ENCODE peak calls at places on chromosomes 12 and 14, in five cellular contexts. X is ascending aorta, V is mucosa of descending colon, K is DND-41, L is IMR-90. N is an unnamed sample.

GRCh38 chr12:94418517-94418916 is 41.1 kb downstream of the CEP83 start:
- DNase-seq in X (no peak), V (no peak), L (no peak), K (no peak), N (no peak)

GRCh38 chr14:73753887-73754880 is 40.0 kb upstream of the PNMA1 start:
- DNase-seq in L (no peak), V (peak; percentile 67), K (no peak), X (no peak), N (no peak)

GRCh38 chr12:49367381-49368239 is at the start of gene SPATS2:
- DNase-seq in L (no peak), K (no peak), X (no peak), V (no peak), N (no peak)

GRCh38 chr12:12081836-12082497 is 11.2 kb downstream of the BCL2L14 start:
- DNase-seq in X (no peak), L (peak; percentile 55), V (peak; percentile 83), K (no peak), N (no peak)

GRCh38 chr12:132108211-132108832 is 35.8 kb downstream of the DDX51 start:
- DNase-seq in X (no peak), K (no peak), L (no peak), V (no peak), N (no peak)

GRCh38 chr12:18703326-18703725 is 34.5 kb downstream of the PLCZ1 start:
- DNase-seq in X (no peak), K (no peak), L (no peak), V (no peak), N (no peak)

GRCh38 chr12:106227641-106228319 is 20.0 kb downstream of the CKAP4 start:
- DNase-seq in V (peak; percentile 41), X (no peak), K (no peak), L (no peak), N (peak; percentile 82)

GRCh38 chr14:75183225-75183624 is 6.8 kb upstream of the TMED10 start:
- DNase-seq in L (no peak), K (no peak), X (no peak), V (no peak), N (no peak)

GRCh38 chr12:254039-254438 is 8.6 kb downstream of the SLC6A13 start:
- DNase-seq in X (no peak), V (no peak), K (no peak), L (no peak), N (no peak)

GRCh38 chr12:115294443-115295133 is 610.6 kb upstream of the TBX3 start:
- DNase-seq in X (no peak), K (no peak), L (peak; percentile 67), V (no peak), N (no peak)

GRCh38 chr12:46830731-46831334 is 5.0 kb upstream of the SLC38A4 start:
- DNase-seq in L (no peak), V (peak; percentile 49), K (no peak), X (no peak), N (no peak)

GRCh38 chr12:105231396-105231795 is 4.6 kb downstream of the APPL2 start:
- DNase-seq in X (no peak), V (peak; percentile 53), L (no peak), K (no peak), N (no peak)

GRCh38 chr14:31265701-31266398 is 58.3 kb upstream of the HECTD1 start:
- DNase-seq in X (no peak), K (no peak), V (no peak), L (peak; percentile 30), N (no peak)

GRCh38 chr14:101320386-101320785 is 240.9 kb upstream of the DIO3 start:
- DNase-seq in K (no peak), X (no peak), L (no peak), V (no peak), N (no peak)
- TF ChIP-seq CTCF in K (no peak), X (no peak), L (no peak), V (no peak), N (no peak)

DNA sequence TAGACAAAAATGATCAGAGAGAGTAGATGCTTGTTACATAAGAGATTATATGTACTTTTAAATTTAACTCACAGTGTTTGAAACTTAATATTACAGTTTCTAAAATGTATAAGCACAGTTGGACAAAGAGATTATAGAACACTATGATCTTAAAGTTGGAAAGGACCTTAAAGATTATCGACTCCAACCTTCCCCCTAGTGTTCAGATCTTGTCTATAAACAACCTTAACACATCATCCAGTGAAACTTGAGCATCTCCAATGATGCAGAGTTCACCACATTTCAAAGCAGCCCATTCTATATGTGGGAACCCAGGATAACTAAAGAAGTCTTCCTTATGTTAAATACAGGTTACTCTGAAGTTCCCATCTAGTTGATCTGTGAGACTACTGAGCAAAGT is 480.8 kb downstream of the RMST start:
- DNase-seq in V (no peak), L (no peak), X (no peak), K (no peak), N (no peak)
- TF ChIP-seq CTCF in V (no peak), L (no peak), X (no peak), K (peak; percentile 34), N (no peak)

DNA sequence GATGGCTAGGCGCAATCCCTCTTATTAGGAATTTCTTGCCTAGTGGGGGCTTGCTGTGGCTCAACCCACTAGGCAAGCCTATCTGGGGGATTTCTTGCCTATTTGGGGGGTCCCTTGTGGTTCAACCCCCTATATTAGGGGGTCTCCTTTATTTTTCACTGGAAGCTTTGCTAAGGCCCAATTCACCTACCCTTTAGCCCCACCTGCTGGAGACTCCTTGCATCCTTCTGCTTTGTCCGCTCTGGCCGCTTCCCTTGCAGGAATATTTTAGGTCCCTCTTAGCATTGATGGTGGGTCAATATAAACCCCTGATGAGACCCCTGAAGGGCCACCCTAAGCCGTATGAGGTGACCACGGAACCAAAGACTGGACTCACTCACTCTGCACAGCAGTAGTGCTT is 1552.1 kb downstream of the AACS start:
- DNase-seq in L (no peak), V (no peak), K (no peak), X (no peak), N (no peak)
- TF ChIP-seq CTCF in L (no peak), V (no peak), K (peak; percentile 43), X (peak; percentile 30), N (no peak)

DNA sequence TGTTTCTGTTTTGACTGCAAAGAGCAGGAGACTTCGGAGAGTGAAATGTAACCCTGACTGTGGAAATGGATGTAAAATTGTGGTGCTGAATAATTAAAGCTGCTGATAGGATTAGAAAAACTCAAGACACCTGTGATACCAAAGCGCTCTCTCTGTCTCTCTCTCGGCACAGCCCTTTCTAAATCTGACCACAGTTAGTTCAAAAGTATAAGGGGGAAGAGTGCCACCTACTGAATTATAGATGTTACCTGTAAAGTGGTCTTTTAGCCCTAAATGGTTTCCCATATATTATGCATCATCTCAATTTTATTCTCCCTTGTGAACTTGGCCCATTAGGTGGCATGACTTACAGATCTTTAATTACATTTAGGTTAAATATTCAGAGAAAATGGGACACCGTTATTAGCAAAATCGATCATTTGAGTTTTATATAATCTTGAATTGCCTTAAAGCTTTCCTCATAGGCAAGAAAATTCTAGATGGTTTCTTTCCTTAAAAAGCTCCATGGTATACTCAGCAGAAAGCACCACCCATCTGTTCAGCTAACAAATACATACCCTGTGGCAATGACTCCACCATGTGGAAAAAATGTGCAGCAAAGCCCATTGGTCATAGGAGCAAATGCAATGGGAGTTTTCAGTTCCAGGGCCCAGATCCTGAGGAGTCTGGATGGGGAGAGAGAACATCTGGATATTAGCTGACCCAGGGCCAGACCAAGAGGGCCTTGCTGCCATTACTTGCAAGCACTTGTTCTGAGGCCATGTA is 18.1 kb downstream of the RFC5 start:
- DNase-seq in V (no peak), K (no peak), L (peak; percentile 60), X (no peak), N (no peak)
- TF ChIP-seq CTCF in V (no peak), K (peak; percentile 8), L (peak; percentile 54), X (no peak), N (no peak)

DNA sequence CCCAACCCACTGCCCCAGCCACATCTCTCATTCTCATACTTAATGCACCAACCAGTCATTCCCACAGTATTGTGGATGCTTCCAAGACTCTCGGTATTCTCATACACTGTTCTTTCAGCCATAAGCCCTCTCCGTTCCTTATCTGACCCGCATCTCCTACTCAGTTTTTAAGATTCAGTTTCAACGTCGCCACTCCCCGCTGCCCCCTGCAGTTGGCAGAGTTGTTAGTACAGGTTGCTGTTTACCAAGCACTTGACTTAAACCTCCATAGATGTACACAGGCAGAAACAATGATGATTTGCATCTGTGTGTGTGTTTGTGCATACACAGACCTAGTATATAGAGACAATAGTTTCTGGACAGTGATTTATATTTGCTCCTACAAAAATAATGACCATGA is 40.2 kb downstream of the PAH start:
- DNase-seq in K (peak; percentile 8), X (no peak), V (no peak), L (no peak), N (no peak)
- TF ChIP-seq CTCF in K (peak; percentile 41), X (no peak), V (no peak), L (no peak), N (no peak)

DNA sequence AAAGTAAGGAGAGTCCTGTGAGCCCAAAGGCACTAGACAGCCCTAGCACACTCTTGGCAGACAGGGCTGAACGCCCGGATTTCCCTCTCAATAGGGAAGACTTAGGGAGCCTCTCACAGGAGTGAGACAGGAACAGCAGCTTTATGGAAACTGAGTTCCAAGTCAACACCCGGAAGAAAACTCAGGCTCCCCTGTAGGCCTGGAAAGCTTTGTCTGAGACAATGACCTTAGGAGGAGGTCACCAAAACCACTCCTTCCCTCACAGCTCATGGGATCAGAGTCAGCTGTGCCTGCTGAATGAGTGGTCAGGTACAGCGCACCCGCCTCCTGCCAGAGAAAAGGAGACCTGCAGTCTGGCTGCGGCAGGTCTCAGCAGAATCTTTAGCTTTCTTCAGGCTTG is 229.5 kb downstream of the CACNA1C start:
- DNase-seq in L (no peak), V (no peak), K (no peak), X (no peak), N (no peak)
- TF ChIP-seq CTCF in L (no peak), V (no peak), K (no peak), X (no peak), N (no peak)

GRCh38 chr14:92656306-92656705 is 92.1 kb downstream of the LGMN start:
- DNase-seq in K (no peak), V (no peak), L (no peak), X (no peak), N (no peak)
- TF ChIP-seq CTCF in K (no peak), V (no peak), L (no peak), X (peak; percentile 21), N (no peak)

GRCh38 chr14:32358781-32359180 is 29.7 kb downstream of the AKAP6 start:
- DNase-seq in X (no peak), L (no peak), K (no peak), V (no peak), N (no peak)

GRCh38 chr14:32352631-32353030 is 23.5 kb downstream of the AKAP6 start:
- DNase-seq in V (no peak), L (no peak), X (no peak), K (no peak), N (no peak)

GRCh38 chr14:32349322-32349721 is 20.2 kb downstream of the AKAP6 start:
- DNase-seq in X (no peak), L (no peak), V (no peak), K (no peak), N (no peak)

GRCh38 chr14:32350020-32350419 is 20.9 kb downstream of the AKAP6 start:
- DNase-seq in L (no peak), K (no peak), V (no peak), X (no peak), N (no peak)

DNA sequence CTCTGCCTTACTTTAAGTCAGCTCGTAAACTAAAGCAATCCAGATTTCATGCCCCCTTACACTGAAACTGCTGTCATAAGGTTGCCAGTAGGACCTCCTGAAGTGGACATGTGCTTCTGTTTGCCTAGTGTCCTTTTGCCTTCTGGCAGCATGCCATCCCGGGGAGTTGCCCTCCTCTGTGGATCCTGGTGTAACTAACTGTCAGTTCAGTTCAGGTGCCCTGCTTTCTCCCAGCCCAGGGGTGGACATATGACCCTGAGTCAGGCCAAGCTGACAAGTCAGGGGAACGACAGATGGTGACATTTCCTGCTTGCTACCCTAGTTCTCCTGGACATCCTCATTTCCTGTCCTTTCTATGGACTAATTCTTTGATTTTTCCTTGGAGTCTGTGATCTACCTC is 25.6 kb downstream of the AKAP6 start:
- DNase-seq in V (peak; percentile 28), K (no peak), L (no peak), X (no peak), N (no peak)
- TF ChIP-seq CTCF in V (no peak), K (no peak), L (no peak), X (no peak), N (no peak)

N was measured in CD8-positive, alpha-beta T cell.